ENCODE peak calls at places on chromosome 13, in six cellular contexts. One of them, this sample, is unnamed.
A peak's percentile ranks its signal among the peaks of the same experiment; 100 is the strongest.

GRCh38 chr13:20057963-20058362 is 99.4 kb downstream of the ZMYM2 start:
- DNase-seq in neuronal stem cell: no peak
- DNase-seq in keratinocyte: no peak
- DNase-seq in K562: no peak
- DNase-seq in testis: no peak
- DNase-seq in A673: no peak
- DNase-seq in this sample: no peak

GRCh38 chr13:52846567-52847321 is 1.7 kb downstream of the PCDH8 start:
- DNase-seq in A673: peak; percentile 74
- DNase-seq in testis: peak; percentile 83
- DNase-seq in keratinocyte: no peak
- DNase-seq in K562: no peak
- DNase-seq in neuronal stem cell: peak; percentile 85
- DNase-seq in this sample: no peak

GRCh38 chr13:37348916-37349653 is 243.6 kb upstream of the CSNK1A1L start:
- DNase-seq in A673: no peak
- DNase-seq in keratinocyte: no peak
- DNase-seq in K562: no peak
- DNase-seq in testis: no peak
- DNase-seq in neuronal stem cell: no peak
- DNase-seq in this sample: no peak

GRCh38 chr13:72255908-72256307 is 388.9 kb upstream of the DACH1 start:
- DNase-seq in testis: peak; percentile 27
- DNase-seq in keratinocyte: no peak
- DNase-seq in K562: no peak
- DNase-seq in A673: peak; percentile 35
- DNase-seq in neuronal stem cell: peak; percentile 40
- DNase-seq in this sample: peak; percentile 33

GRCh38 chr13:100290165-100290801 is 201.4 kb downstream of the PCCA start:
- DNase-seq in keratinocyte: no peak
- DNase-seq in A673: peak; percentile 53
- DNase-seq in neuronal stem cell: no peak
- DNase-seq in K562: no peak
- DNase-seq in testis: no peak
- DNase-seq in this sample: no peak

GRCh38 chr13:44869167-44869566 is 120.1 kb downstream of the NUFIP1 start:
- DNase-seq in neuronal stem cell: no peak
- DNase-seq in K562: no peak
- DNase-seq in testis: no peak
- DNase-seq in keratinocyte: no peak
- DNase-seq in A673: no peak
- DNase-seq in this sample: no peak

GRCh38 chr13:73334459-73334858 is 275.7 kb downstream of the KLF5 start:
- DNase-seq in keratinocyte: peak; percentile 81
- DNase-seq in testis: no peak
- DNase-seq in A673: peak; percentile 56
- DNase-seq in K562: no peak
- DNase-seq in neuronal stem cell: no peak
- DNase-seq in this sample: peak; percentile 85

GRCh38 chr13:36362251-36362650 is 16.1 kb upstream of the SPART start:
- DNase-seq in neuronal stem cell: no peak
- DNase-seq in K562: no peak
- DNase-seq in A673: no peak
- DNase-seq in testis: no peak
- DNase-seq in keratinocyte: no peak
- DNase-seq in this sample: peak; percentile 68

GRCh38 chr13:40059540-40060232 is 404.2 kb downstream of the COG6 start:
- DNase-seq in K562: no peak
- DNase-seq in A673: no peak
- DNase-seq in testis: no peak
- DNase-seq in keratinocyte: no peak
- DNase-seq in neuronal stem cell: no peak
- DNase-seq in this sample: peak; percentile 87

GRCh38 chr13:73416093-73416492 is 357.3 kb downstream of the KLF5 start:
- DNase-seq in neuronal stem cell: no peak
- DNase-seq in keratinocyte: no peak
- DNase-seq in testis: no peak
- DNase-seq in A673: peak; percentile 14
- DNase-seq in K562: no peak
- DNase-seq in this sample: no peak

GRCh38 chr13:20359335-20359734 is 127.2 kb upstream of the GJB6 start:
- DNase-seq in neuronal stem cell: no peak
- DNase-seq in keratinocyte: peak; percentile 98
- DNase-seq in A673: peak; percentile 12
- DNase-seq in K562: no peak
- DNase-seq in testis: no peak
- DNase-seq in this sample: peak; percentile 99

GRCh38 chr13:28492527-28493367 is 2.2 kb downstream of the FLT1 start:
- DNase-seq in neuronal stem cell: peak; percentile 26
- DNase-seq in K562: no peak
- DNase-seq in keratinocyte: no peak
- DNase-seq in A673: no peak
- DNase-seq in testis: no peak
- DNase-seq in this sample: no peak

GRCh38 chr13:22103628-22104027 is 432.8 kb downstream of the FGF9 start:
- DNase-seq in neuronal stem cell: no peak
- DNase-seq in K562: no peak
- DNase-seq in keratinocyte: no peak
- DNase-seq in A673: no peak
- DNase-seq in testis: no peak
- DNase-seq in this sample: no peak

GRCh38 chr13:37942929-37943328 is 73.4 kb upstream of the TRPC4 start:
- DNase-seq in testis: no peak
- DNase-seq in keratinocyte: no peak
- DNase-seq in K562: no peak
- DNase-seq in A673: no peak
- DNase-seq in neuronal stem cell: peak; percentile 40
- DNase-seq in this sample: no peak

GRCh38 chr13:30526612-30527217 is 61.0 kb upstream of the HMGB1 start:
- DNase-seq in neuronal stem cell: no peak
- DNase-seq in testis: no peak
- DNase-seq in K562: no peak
- DNase-seq in keratinocyte: no peak
- DNase-seq in A673: no peak
- DNase-seq in this sample: no peak

GRCh38 chr13:94711561-94712286 is 621 bp downstream of the SOX21 start:
- DNase-seq in A673: peak; percentile 50
- DNase-seq in keratinocyte: no peak
- DNase-seq in neuronal stem cell: no peak
- DNase-seq in testis: no peak
- DNase-seq in K562: peak; percentile 48
- DNase-seq in this sample: no peak

GRCh38 chr13:73898899-73899298 is 235.3 kb downstream of the KLF12 start:
- DNase-seq in testis: no peak
- DNase-seq in K562: no peak
- DNase-seq in keratinocyte: no peak
- DNase-seq in A673: no peak
- DNase-seq in neuronal stem cell: no peak
- DNase-seq in this sample: no peak

GRCh38 chr13:24207841-24208240 is 47.3 kb downstream of the SPATA13 start:
- DNase-seq in A673: no peak
- DNase-seq in K562: no peak
- DNase-seq in neuronal stem cell: no peak
- DNase-seq in testis: no peak
- DNase-seq in keratinocyte: no peak
- DNase-seq in this sample: no peak

GRCh38 chr13:77544365-77544764 is 8.9 kb downstream of the SCEL start:
- DNase-seq in neuronal stem cell: no peak
- DNase-seq in K562: no peak
- DNase-seq in testis: peak; percentile 37
- DNase-seq in A673: peak; percentile 90
- DNase-seq in keratinocyte: no peak
- DNase-seq in this sample: no peak

GRCh38 chr13:33060815-33061214 is 44.6 kb downstream of the KL start:
- DNase-seq in K562: no peak
- DNase-seq in testis: no peak
- DNase-seq in keratinocyte: no peak
- DNase-seq in A673: no peak
- DNase-seq in neuronal stem cell: no peak
- DNase-seq in this sample: no peak

GRCh38 chr13:31355001-31355400 is 155.2 kb downstream of the B3GLCT start:
- DNase-seq in K562: no peak
- DNase-seq in A673: no peak
- DNase-seq in neuronal stem cell: no peak
- DNase-seq in testis: no peak
- DNase-seq in keratinocyte: no peak
- DNase-seq in this sample: no peak

GRCh38 chr13:23381877-23382276 is 51.6 kb downstream of the SACS start:
- DNase-seq in A673: no peak
- DNase-seq in K562: no peak
- DNase-seq in keratinocyte: no peak
- DNase-seq in testis: no peak
- DNase-seq in neuronal stem cell: no peak
- DNase-seq in this sample: no peak

GRCh38 chr13:36954542-36954941 is 34.5 kb upstream of the SMAD9 start:
- DNase-seq in K562: no peak
- DNase-seq in testis: no peak
- DNase-seq in neuronal stem cell: no peak
- DNase-seq in A673: no peak
- DNase-seq in keratinocyte: no peak
- DNase-seq in this sample: no peak

GRCh38 chr13:59755647-59756290 is 408.0 kb downstream of the DIAPH3 start:
- DNase-seq in keratinocyte: no peak
- DNase-seq in A673: peak; percentile 64
- DNase-seq in K562: no peak
- DNase-seq in neuronal stem cell: no peak
- DNase-seq in testis: no peak
- DNase-seq in this sample: no peak

GRCh38 chr13:70613295-70613694 is 505.0 kb upstream of the KLHL1 start:
- DNase-seq in keratinocyte: no peak
- DNase-seq in testis: no peak
- DNase-seq in neuronal stem cell: no peak
- DNase-seq in K562: no peak
- DNase-seq in A673: no peak
- DNase-seq in this sample: no peak

GRCh38 chr13:103288114-103288513 is 221.9 kb upstream of the SLC10A2 start:
- DNase-seq in neuronal stem cell: no peak
- DNase-seq in A673: peak; percentile 92
- DNase-seq in K562: no peak
- DNase-seq in keratinocyte: no peak
- DNase-seq in testis: no peak
- DNase-seq in this sample: no peak

GRCh38 chr13:102020611-102021216 is 381.1 kb downstream of the FGF14 start:
- DNase-seq in keratinocyte: no peak
- DNase-seq in neuronal stem cell: no peak
- DNase-seq in testis: no peak
- DNase-seq in A673: no peak
- DNase-seq in K562: no peak
- DNase-seq in this sample: peak; percentile 57

GRCh38 chr13:112117955-112118302 is 51.0 kb downstream of the SOX1 start:
- DNase-seq in neuronal stem cell: no peak
- DNase-seq in testis: no peak
- DNase-seq in A673: no peak
- DNase-seq in keratinocyte: no peak
- DNase-seq in K562: no peak
- DNase-seq in this sample: no peak

GRCh38 chr13:105343134-105343806 is 1192.2 kb downstream of the EFNB2 start:
- DNase-seq in neuronal stem cell: no peak
- DNase-seq in A673: no peak
- DNase-seq in testis: no peak
- DNase-seq in K562: no peak
- DNase-seq in keratinocyte: no peak
- DNase-seq in this sample: no peak

DNA sequence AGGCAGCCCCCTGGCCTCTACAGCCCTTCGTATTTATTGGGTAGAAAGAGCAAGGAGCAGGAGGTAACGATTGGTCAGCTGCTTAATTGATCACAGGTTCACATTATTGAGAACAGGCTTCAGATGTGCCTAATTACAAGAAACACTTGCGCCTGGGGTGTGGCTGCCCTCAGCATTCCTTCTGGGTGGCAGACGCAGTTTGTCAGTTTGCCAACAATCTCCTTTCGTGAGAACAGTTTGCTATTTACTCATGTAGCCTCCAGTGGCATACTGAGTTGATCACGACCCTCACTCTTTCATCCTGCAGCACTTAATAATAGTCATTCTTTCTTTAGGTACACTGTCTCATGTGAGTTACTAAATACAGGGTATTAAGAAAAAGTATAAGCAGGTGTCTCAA is 985.6 kb downstream of the SLITRK5 start:
- DNase-seq in testis: no peak
- DNase-seq in K562: no peak
- DNase-seq in keratinocyte: no peak
- DNase-seq in neuronal stem cell: no peak
- DNase-seq in A673: no peak
- DNase-seq in this sample: no peak
- H3K27ac ChIP-seq in testis: no peak overlapping the region
- H3K27ac ChIP-seq in K562: no peak overlapping the region
- H3K27ac ChIP-seq in keratinocyte: no peak overlapping the region
- H3K27ac ChIP-seq in neuronal stem cell: no peak overlapping the region
- H3K27ac ChIP-seq in A673: no peak overlapping the region
- H3K27ac ChIP-seq in this sample: no peak overlapping the region

GRCh38 chr13:48120246-48120645 is 25.3 kb upstream of the MED4 start:
- DNase-seq in A673: no peak
- DNase-seq in testis: no peak
- DNase-seq in keratinocyte: no peak
- DNase-seq in neuronal stem cell: no peak
- DNase-seq in K562: no peak
- DNase-seq in this sample: no peak

GRCh38 chr13:48116808-48117207 is 21.9 kb upstream of the MED4 start:
- DNase-seq in neuronal stem cell: no peak
- DNase-seq in K562: no peak
- DNase-seq in A673: no peak
- DNase-seq in keratinocyte: no peak
- DNase-seq in testis: no peak
- DNase-seq in this sample: no peak

GRCh38 chr13:48121733-48122132 is 26.8 kb upstream of the MED4 start:
- DNase-seq in A673: no peak
- DNase-seq in K562: no peak
- DNase-seq in neuronal stem cell: no peak
- DNase-seq in keratinocyte: no peak
- DNase-seq in testis: no peak
- DNase-seq in this sample: no peak

GRCh38 chr13:48112896-48113525 is 18.1 kb upstream of the MED4 start:
- DNase-seq in testis: no peak
- DNase-seq in keratinocyte: no peak
- DNase-seq in K562: no peak
- DNase-seq in A673: no peak
- DNase-seq in neuronal stem cell: no peak
- DNase-seq in this sample: no peak

GRCh38 chr13:48118025-48118424 is 23.1 kb upstream of the MED4 start:
- DNase-seq in neuronal stem cell: no peak
- DNase-seq in testis: no peak
- DNase-seq in keratinocyte: no peak
- DNase-seq in A673: no peak
- DNase-seq in K562: no peak
- DNase-seq in this sample: no peak
- H3K27ac ChIP-seq in neuronal stem cell: no peak overlapping the region
- H3K27ac ChIP-seq in testis: no peak overlapping the region
- H3K27ac ChIP-seq in keratinocyte: no peak overlapping the region
- H3K27ac ChIP-seq in A673: no peak overlapping the region
- H3K27ac ChIP-seq in K562: no peak overlapping the region
- H3K27ac ChIP-seq in this sample: no peak overlapping the region

GRCh38 chr13:110422913-110423688 is 116.0 kb downstream of the COL4A2 start:
- DNase-seq in keratinocyte: no peak
- DNase-seq in testis: no peak
- DNase-seq in neuronal stem cell: no peak
- DNase-seq in A673: no peak
- DNase-seq in K562: no peak
- DNase-seq in this sample: no peak
- H3K27ac ChIP-seq in keratinocyte: no peak overlapping the region
- H3K27ac ChIP-seq in testis: no peak overlapping the region
- H3K27ac ChIP-seq in neuronal stem cell: no peak overlapping the region
- H3K27ac ChIP-seq in A673: no peak overlapping the region
- H3K27ac ChIP-seq in K562: no peak overlapping the region
- H3K27ac ChIP-seq in this sample: no peak overlapping the region

GRCh38 chr13:50626031-50626643 is 217.4 kb downstream of the DLEU7 start:
- DNase-seq in neuronal stem cell: no peak
- DNase-seq in K562: no peak
- DNase-seq in A673: no peak
- DNase-seq in testis: no peak
- DNase-seq in keratinocyte: no peak
- DNase-seq in this sample: no peak
- H3K27ac ChIP-seq in neuronal stem cell: no peak overlapping the region
- H3K27ac ChIP-seq in K562: no peak overlapping the region
- H3K27ac ChIP-seq in A673: no peak overlapping the region
- H3K27ac ChIP-seq in testis: no peak overlapping the region
- H3K27ac ChIP-seq in keratinocyte: no peak overlapping the region
- H3K27ac ChIP-seq in this sample: no peak overlapping the region

This sample was measured in epithelial cell of prostate.